ENCODE peak calls at places on chromosomes 2 and 18, in five cellular contexts. Q is DND-41, K is pancreas, U is psoas muscle, J is left ventricle myocardium inferior. M is an unnamed sample. For H3K4me1, the result is how much of the 10 kb centered on the place peaks cover.

GRCh38 chr18:76859474-76860339 is 37.4 kb downstream of the ZNF236 start:
- DNase-seq in Q (no peak), J (no peak), K (no peak), U (no peak), M (no peak)

GRCh38 chr2:205220559-205220958 is 461.7 kb upstream of the NRP2 start:
- DNase-seq in J (no peak), Q (no peak), U (no peak), K (no peak), M (no peak)

GRCh38 chr2:119536707-119537106 is 7.5 kb upstream of the CFAP221 start:
- DNase-seq in K (no peak), Q (no peak), J (no peak), U (no peak), M (no peak)

GRCh38 chr2:16652296-16653082 is 13.1 kb downstream of the CYRIA start:
- DNase-seq in U (no peak), K (no peak), J (no peak), Q (no peak), M (no peak)

GRCh38 chr2:20198796-20199361 is 26.1 kb downstream of the SDC1 start:
- DNase-seq in K (no peak), U (no peak), J (no peak), Q (no peak), M (no peak)

GRCh38 chr2:240374085-240374907 is 61.2 kb upstream of the GPC1 start:
- DNase-seq in K (peak), U (peak), Q (no peak), J (peak), M (peak)

GRCh38 chr2:1892529-1893250 is 148.4 kb upstream of the PXDN start:
- DNase-seq in K (no peak), U (no peak), J (no peak), Q (no peak), M (no peak)

GRCh38 chr2:231640229-231640628 is 47.6 kb downstream of the TEX44 start:
- DNase-seq in Q (no peak), U (no peak), J (no peak), K (no peak), M (no peak)

GRCh38 chr2:55236992-55237543 is 4.6 kb downstream of the RPS27A start:
- DNase-seq in K (no peak), J (no peak), Q (no peak), U (no peak), M (no peak)

GRCh38 chr2:193331701-193332100 is 1137.0 kb upstream of the TMEFF2 start:
- DNase-seq in K (no peak), J (no peak), Q (no peak), U (no peak), M (no peak)

GRCh38 chr2:218829868-218830451 is 1.6 kb downstream of the PRKAG3 start:
- DNase-seq in U (peak), J (peak), Q (no peak), K (no peak), M (no peak)

GRCh38 chr18:5106730-5107129 is 90.3 kb downstream of the AKAIN1 start:
- DNase-seq in K (no peak), J (no peak), U (no peak), Q (no peak), M (no peak)

GRCh38 chr18:6022089-6022444 is 126.7 kb upstream of the TMEM200C start:
- DNase-seq in U (no peak), K (no peak), J (no peak), Q (no peak), M (no peak)

GRCh38 chr2:207394812-207395534 is 134.8 kb upstream of the CREB1 start:
- DNase-seq in Q (no peak), U (peak), J (no peak), K (no peak), M (no peak)

GRCh38 chr2:144358979-144359541 is 160.9 kb downstream of the ZEB2 start:
- DNase-seq in J (no peak), U (no peak), Q (no peak), K (no peak), M (no peak)

GRCh38 chr2:176553685-176554106 is 284.5 kb downstream of the MTX2 start:
- DNase-seq in U (peak), K (peak), J (peak), Q (peak), M (peak)

GRCh38 chr2:239396881-239397681 is 3.7 kb downstream of the HDAC4 start:
- DNase-seq in K (no peak), Q (peak), J (no peak), U (no peak), M (peak)

GRCh38 chr2:136136921-136137320 is 19.0 kb upstream of the CXCR4 start:
- DNase-seq in Q (peak), K (no peak), U (no peak), J (no peak), M (no peak)

GRCh38 chr2:224155896-224156295 is 116.8 kb upstream of the SERPINE2 start:
- DNase-seq in K (no peak), Q (no peak), J (no peak), U (no peak), M (no peak)

GRCh38 chr2:23637011-23637778 is 252.2 kb downstream of the KLHL29 start:
- DNase-seq in U (no peak), K (no peak), J (peak), Q (no peak), M (no peak)

GRCh38 chr2:55776479-55776878 is 82.8 kb upstream of the PNPT1 start:
- DNase-seq in U (no peak), K (no peak), Q (no peak), J (no peak), M (no peak)

GRCh38 chr18:76923485-76924085 is 101.2 kb downstream of the ZNF236 start:
- DNase-seq in K (no peak), U (no peak), Q (no peak), J (no peak), M (no peak)

GRCh38 chr18:29181151-29181901 is 1004.4 kb upstream of the CDH2 start:
- DNase-seq in U (no peak), Q (no peak), J (no peak), K (no peak), M (no peak)

GRCh38 chr2:190843874-190844699 is 36.5 kb upstream of the GLS start:
- DNase-seq in U (no peak), J (no peak), K (no peak), Q (no peak), M (no peak)

GRCh38 chr2:176419591-176420071 is 150.4 kb downstream of the MTX2 start:
- DNase-seq in U (no peak), K (no peak), Q (no peak), J (no peak), M (no peak)

GRCh38 chr2:53740170-53740569 is 27.4 kb upstream of the CHAC2 start:
- DNase-seq in K (no peak), Q (no peak), J (no peak), U (no peak), M (no peak)

GRCh38 chr18:7617738-7618422 is 50.8 kb downstream of the PTPRM start:
- DNase-seq in U (no peak), K (peak), J (no peak), Q (no peak), M (no peak)

GRCh38 chr2:207122914-207123744 is 42.6 kb downstream of the KLF7 start:
- DNase-seq in K (no peak), J (no peak), Q (no peak), U (no peak), M (no peak)

GRCh38 chr2:110729106-110729505 is 3.3 kb upstream of the ACOXL start:
- DNase-seq in K (no peak), U (no peak), Q (no peak), J (no peak), M (no peak)

GRCh38 chr2:28580078-28580477 is 84.2 kb downstream of the PLB1 start:
- DNase-seq in K (no peak), J (no peak), U (no peak), Q (no peak), M (peak)

GRCh38 chr2:60532421-60532820 is 21.0 kb downstream of the BCL11A start:
- DNase-seq in Q (no peak), J (no peak), U (no peak), K (no peak), M (no peak)

GRCh38 chr2:60533114-60534033 is 20.1 kb downstream of the BCL11A start:
- DNase-seq in U (no peak), Q (no peak), J (no peak), K (no peak), M (no peak)

GRCh38 chr2:60530660-60531276 is 22.7 kb downstream of the BCL11A start:
- DNase-seq in J (peak), U (no peak), Q (peak), K (peak), M (peak)

GRCh38 chr2:60530228-60530627 is 23.2 kb downstream of the BCL11A start:
- DNase-seq in Q (no peak), K (peak), U (no peak), J (no peak), M (no peak)

GRCh38 chr2:60531638-60532216 is 21.7 kb downstream of the BCL11A start:
- DNase-seq in Q (no peak), J (no peak), U (no peak), K (no peak), M (no peak)
- H3K4me1 ChIP-seq in Q (under half), J (half or more), U (under half), K (half or more), M (under half)

DNA sequence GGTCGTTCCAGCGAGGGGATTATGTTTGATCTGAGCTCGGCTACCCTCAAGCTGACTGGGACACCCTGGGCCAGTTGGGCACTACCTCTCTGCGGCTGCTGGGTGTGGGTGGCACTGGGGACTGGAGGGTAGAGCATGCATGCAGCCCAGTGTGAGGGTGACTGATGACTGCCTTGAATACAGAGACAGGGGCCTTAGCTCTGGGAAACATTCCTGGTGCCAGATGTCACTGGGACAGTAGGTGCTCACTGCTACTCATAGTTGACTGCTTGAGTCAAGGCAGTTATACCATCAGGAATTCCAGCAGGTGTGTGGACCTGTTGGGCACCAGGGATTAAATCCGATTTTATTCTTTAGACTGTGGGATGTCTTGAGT is 33.6 kb upstream of the ATP6V1B1 start:
- DNase-seq in K (no peak), U (no peak), Q (no peak), J (no peak), M (no peak)
- H3K4me3 ChIP-seq in K (no peak), U (peak), Q (no peak), J (peak), M (peak)

GRCh38 chr2:156229724-156230362 is 102.7 kb downstream of the NR4A2 start:
- DNase-seq in J (no peak), Q (no peak), K (no peak), U (no peak), M (no peak)
- H3K27ac ChIP-seq in J (no peak), Q (no peak), K (no peak), U (no peak), M (no peak)

DNA sequence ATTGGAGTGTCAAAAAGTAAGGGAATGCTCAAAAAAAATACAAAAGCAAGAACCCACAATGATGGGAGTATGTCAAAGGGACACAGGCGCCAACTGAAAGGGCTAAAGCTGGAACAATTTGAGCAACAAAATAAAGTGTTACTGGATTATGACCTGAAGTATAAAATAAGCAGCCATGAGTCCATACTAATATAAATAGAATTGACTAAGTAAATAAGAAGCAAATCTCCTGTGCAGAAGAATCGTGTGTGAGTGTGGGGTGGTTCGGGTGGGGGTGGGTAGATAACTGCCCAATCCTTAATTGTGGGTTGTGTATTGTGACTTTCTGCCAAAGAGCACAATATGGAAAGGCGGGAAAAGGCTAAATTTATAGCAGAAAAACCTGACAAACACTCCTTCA is 23.5 kb downstream of the IRS1 start:
- DNase-seq in U (no peak), K (no peak), J (no peak), Q (no peak), M (no peak)
- H3K4me1 ChIP-seq in U (under half), K (under half), J (half or more), Q (under half), M (under half)

DNA sequence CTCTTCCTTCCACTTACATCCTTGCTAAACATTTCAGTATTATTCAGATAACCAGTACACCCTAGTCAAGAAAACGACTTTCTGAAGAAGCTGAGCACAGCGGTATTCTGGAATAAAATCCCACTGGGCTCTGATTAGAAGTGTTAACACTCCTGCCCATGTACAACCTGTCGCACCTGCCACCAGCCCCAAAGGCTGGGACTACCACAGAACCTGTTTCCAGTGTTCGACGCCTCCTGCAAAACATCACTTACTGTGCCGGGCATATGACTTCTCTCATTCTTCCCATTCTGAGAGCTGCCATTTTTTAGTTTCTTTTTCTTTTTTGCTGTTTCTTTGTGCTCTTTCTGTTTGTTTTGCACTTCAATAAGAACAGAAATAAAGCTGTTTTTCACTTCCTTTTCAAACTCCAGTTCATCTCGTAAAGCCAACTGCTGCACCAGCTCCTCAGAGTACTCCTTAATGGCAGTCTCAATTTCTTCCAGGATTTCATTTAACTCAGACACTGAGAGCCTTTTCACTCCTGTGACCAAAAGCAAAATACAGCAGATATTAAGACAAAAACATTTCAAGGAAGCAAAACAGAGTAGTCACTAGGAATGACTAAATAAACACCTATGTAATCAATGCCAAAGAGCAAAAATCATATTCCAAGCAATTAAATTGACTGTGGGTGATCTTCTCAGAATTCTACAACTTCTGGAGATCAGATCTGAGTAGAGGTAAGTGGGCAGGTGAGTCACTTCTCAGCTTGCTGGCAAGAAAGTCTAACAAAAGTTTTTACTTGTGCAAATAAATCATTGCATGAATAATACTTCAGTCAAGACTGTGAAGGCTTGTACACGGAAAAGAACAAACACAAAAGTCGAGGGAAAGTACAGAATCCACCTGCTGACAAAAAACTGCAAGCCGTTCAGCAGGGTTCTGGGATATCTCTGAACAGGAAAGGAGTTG is 19.3 kb downstream of the FEZ2 start:
- DNase-seq in J (no peak), U (no peak), K (no peak), Q (no peak), M (no peak)
- H3K4me3 ChIP-seq in J (no peak), U (no peak), K (no peak), Q (no peak), M (peak)

DNA sequence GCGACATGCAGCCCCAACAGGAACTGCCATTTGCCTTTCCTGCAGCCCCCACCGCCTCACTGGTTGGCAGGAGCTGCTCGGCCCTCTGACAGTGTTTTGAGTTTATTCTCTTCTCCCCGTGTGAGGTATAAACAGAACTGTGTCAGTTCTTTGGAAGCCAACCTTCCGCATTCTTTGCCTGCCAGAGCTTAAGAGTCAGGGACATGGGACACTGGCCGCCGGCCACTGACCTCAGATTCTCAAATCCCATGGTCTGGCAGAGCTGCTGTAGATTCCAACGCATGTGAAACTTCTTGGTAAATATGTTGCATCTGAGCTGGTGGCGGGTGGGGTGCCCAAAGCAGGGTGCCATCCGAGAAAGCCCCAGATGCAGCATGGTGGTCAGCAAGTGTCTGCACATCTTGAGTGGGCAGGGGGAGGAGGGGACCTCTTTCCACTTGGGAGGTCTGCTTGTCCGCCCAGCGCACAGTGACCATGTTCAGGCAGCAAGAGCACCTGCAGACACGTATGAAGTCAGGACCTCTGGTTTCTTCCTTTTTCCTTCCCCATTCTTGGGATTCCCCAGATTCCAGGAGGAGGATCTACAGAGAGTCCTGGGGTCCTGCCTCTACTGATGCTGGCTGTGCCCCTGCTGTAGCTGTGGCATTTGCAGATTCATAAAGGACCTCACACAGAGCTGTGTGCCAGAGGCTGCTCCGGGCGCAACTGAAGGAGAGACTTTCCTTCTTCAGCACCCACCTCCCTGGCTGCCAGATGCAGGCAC is 23.8 kb downstream of the ASB18 start:
- DNase-seq in U (peak), Q (no peak), J (peak), K (no peak), M (no peak)
- H3K27ac ChIP-seq in U (peak), Q (no peak), J (peak), K (peak), M (no peak)

GRCh38 chr2:26078939-26079338 is 45.1 kb downstream of the RAB10 start:
- DNase-seq in Q (no peak), K (no peak), U (no peak), J (no peak), M (no peak)
- H3K4me1 ChIP-seq in Q (under half), K (under half), U (under half), J (under half), M (under half)